ENCODE peak calls at places on chromosomes 7 and 10, in nine cellular contexts. One of them, this sample, is unnamed.

GRCh38 chr10:117677239-117677638 is 134.7 kb downstream of the EMX2 start:
- DNase-seq in small intestine: no peak
- DNase-seq in adrenal gland: no peak
- DNase-seq in psoas muscle: no peak
- DNase-seq in HCT116: peak; percentile 48
- DNase-seq in SJSA1: no peak
- DNase-seq in AG04450: no peak
- DNase-seq in CD8-positive, alpha-beta memory T cell: no peak
- DNase-seq in CD4-positive, alpha-beta memory T cell: no peak
- DNase-seq in this sample: no peak

GRCh38 chr10:73840056-73840402 is 28.6 kb upstream of the NDST2 start:
- DNase-seq in small intestine: no peak
- DNase-seq in adrenal gland: no peak
- DNase-seq in psoas muscle: no peak
- DNase-seq in HCT116: no peak
- DNase-seq in SJSA1: no peak
- DNase-seq in AG04450: no peak
- DNase-seq in CD8-positive, alpha-beta memory T cell: no peak
- DNase-seq in CD4-positive, alpha-beta memory T cell: no peak
- DNase-seq in this sample: no peak

GRCh38 chr10:3830946-3831345 is 45.9 kb upstream of the KLF6 start:
- DNase-seq in small intestine: no peak
- DNase-seq in adrenal gland: no peak
- DNase-seq in psoas muscle: no peak
- DNase-seq in HCT116: no peak
- DNase-seq in SJSA1: peak; percentile 37
- DNase-seq in AG04450: no peak
- DNase-seq in CD8-positive, alpha-beta memory T cell: no peak
- DNase-seq in CD4-positive, alpha-beta memory T cell: no peak
- DNase-seq in this sample: no peak

GRCh38 chr7:129525225-129525862 is 23.0 kb downstream of the SMKR1 start:
- DNase-seq in small intestine: no peak
- DNase-seq in adrenal gland: no peak
- DNase-seq in psoas muscle: no peak
- DNase-seq in HCT116: no peak
- DNase-seq in SJSA1: no peak
- DNase-seq in AG04450: no peak
- DNase-seq in CD8-positive, alpha-beta memory T cell: no peak
- DNase-seq in CD4-positive, alpha-beta memory T cell: no peak
- DNase-seq in this sample: no peak

GRCh38 chr10:103758294-103758681 is 97.1 kb downstream of the SH3PXD2A start:
- DNase-seq in small intestine: no peak
- DNase-seq in adrenal gland: no peak
- DNase-seq in psoas muscle: no peak
- DNase-seq in HCT116: no peak
- DNase-seq in SJSA1: peak; percentile 30
- DNase-seq in AG04450: no peak
- DNase-seq in CD8-positive, alpha-beta memory T cell: no peak
- DNase-seq in CD4-positive, alpha-beta memory T cell: no peak
- DNase-seq in this sample: no peak

GRCh38 chr10:608331-609265 is 80.9 kb downstream of the DIP2C start:
- DNase-seq in small intestine: no peak
- DNase-seq in adrenal gland: no peak
- DNase-seq in psoas muscle: no peak
- DNase-seq in HCT116: no peak
- DNase-seq in SJSA1: peak; percentile 37
- DNase-seq in AG04450: no peak
- DNase-seq in CD8-positive, alpha-beta memory T cell: no peak
- DNase-seq in CD4-positive, alpha-beta memory T cell: no peak
- DNase-seq in this sample: no peak

GRCh38 chr10:1411451-1411850 is 325.9 kb downstream of the ADARB2 start:
- DNase-seq in small intestine: no peak
- DNase-seq in adrenal gland: no peak
- DNase-seq in psoas muscle: no peak
- DNase-seq in HCT116: no peak
- DNase-seq in SJSA1: no peak
- DNase-seq in AG04450: no peak
- DNase-seq in CD8-positive, alpha-beta memory T cell: no peak
- DNase-seq in CD4-positive, alpha-beta memory T cell: no peak
- DNase-seq in this sample: no peak

GRCh38 chr10:12606461-12606860 is 257.1 kb downstream of the CAMK1D start:
- DNase-seq in small intestine: peak; percentile 88
- DNase-seq in adrenal gland: no peak
- DNase-seq in psoas muscle: no peak
- DNase-seq in HCT116: no peak
- DNase-seq in SJSA1: no peak
- DNase-seq in AG04450: no peak
- DNase-seq in CD8-positive, alpha-beta memory T cell: no peak
- DNase-seq in CD4-positive, alpha-beta memory T cell: no peak
- DNase-seq in this sample: no peak

GRCh38 chr10:4372601-4373000 is 453.4 kb upstream of the AKR1E2 start:
- DNase-seq in small intestine: peak; percentile 8
- DNase-seq in adrenal gland: no peak
- DNase-seq in psoas muscle: no peak
- DNase-seq in HCT116: no peak
- DNase-seq in SJSA1: peak; percentile 92
- DNase-seq in AG04450: peak; percentile 96
- DNase-seq in CD8-positive, alpha-beta memory T cell: no peak
- DNase-seq in CD4-positive, alpha-beta memory T cell: peak; percentile 10
- DNase-seq in this sample: no peak

GRCh38 chr7:91264924-91265681 is 870 bp downstream of the FZD1 start:
- DNase-seq in small intestine: peak; percentile 69
- DNase-seq in adrenal gland: peak; percentile 48
- DNase-seq in psoas muscle: peak; percentile 48
- DNase-seq in HCT116: no peak
- DNase-seq in SJSA1: peak; percentile 71
- DNase-seq in AG04450: no peak
- DNase-seq in CD8-positive, alpha-beta memory T cell: no peak
- DNase-seq in CD4-positive, alpha-beta memory T cell: no peak
- DNase-seq in this sample: no peak

GRCh38 chr7:158028290-158028941 is 559.2 kb downstream of the PTPRN2 start:
- DNase-seq in small intestine: peak; percentile 25
- DNase-seq in adrenal gland: no peak
- DNase-seq in psoas muscle: no peak
- DNase-seq in HCT116: no peak
- DNase-seq in SJSA1: no peak
- DNase-seq in AG04450: no peak
- DNase-seq in CD8-positive, alpha-beta memory T cell: no peak
- DNase-seq in CD4-positive, alpha-beta memory T cell: no peak
- DNase-seq in this sample: no peak

GRCh38 chr10:71547841-71548493 is 151.2 kb downstream of the CDH23 start:
- DNase-seq in small intestine: no peak
- DNase-seq in adrenal gland: peak; percentile 44
- DNase-seq in psoas muscle: peak; percentile 67
- DNase-seq in HCT116: no peak
- DNase-seq in SJSA1: no peak
- DNase-seq in AG04450: no peak
- DNase-seq in CD8-positive, alpha-beta memory T cell: no peak
- DNase-seq in CD4-positive, alpha-beta memory T cell: no peak
- DNase-seq in this sample: peak; percentile 32

GRCh38 chr10:33553951-33554571 is 219.6 kb upstream of the NRP1 start:
- DNase-seq in small intestine: no peak
- DNase-seq in adrenal gland: no peak
- DNase-seq in psoas muscle: no peak
- DNase-seq in HCT116: no peak
- DNase-seq in SJSA1: no peak
- DNase-seq in AG04450: no peak
- DNase-seq in CD8-positive, alpha-beta memory T cell: no peak
- DNase-seq in CD4-positive, alpha-beta memory T cell: no peak
- DNase-seq in this sample: no peak

GRCh38 chr10:60778978-60779668 is 845 bp downstream of the CDK1 start:
- DNase-seq in small intestine: peak; percentile 18
- DNase-seq in adrenal gland: no peak
- DNase-seq in psoas muscle: no peak
- DNase-seq in HCT116: no peak
- DNase-seq in SJSA1: peak; percentile 53
- DNase-seq in AG04450: no peak
- DNase-seq in CD8-positive, alpha-beta memory T cell: no peak
- DNase-seq in CD4-positive, alpha-beta memory T cell: peak; percentile 10
- DNase-seq in this sample: no peak

GRCh38 chr10:31905586-31905985 is 23.0 kb downstream of the ARHGAP12 start:
- DNase-seq in small intestine: no peak
- DNase-seq in adrenal gland: no peak
- DNase-seq in psoas muscle: no peak
- DNase-seq in HCT116: no peak
- DNase-seq in SJSA1: no peak
- DNase-seq in AG04450: no peak
- DNase-seq in CD8-positive, alpha-beta memory T cell: no peak
- DNase-seq in CD4-positive, alpha-beta memory T cell: no peak
- DNase-seq in this sample: no peak

GRCh38 chr10:31910016-31910415 is 18.6 kb downstream of the ARHGAP12 start:
- DNase-seq in small intestine: no peak
- DNase-seq in adrenal gland: no peak
- DNase-seq in psoas muscle: no peak
- DNase-seq in HCT116: no peak
- DNase-seq in SJSA1: no peak
- DNase-seq in AG04450: no peak
- DNase-seq in CD8-positive, alpha-beta memory T cell: no peak
- DNase-seq in CD4-positive, alpha-beta memory T cell: no peak
- DNase-seq in this sample: no peak

GRCh38 chr10:31912289-31912688 is 16.3 kb downstream of the ARHGAP12 start:
- DNase-seq in small intestine: peak; percentile 12
- DNase-seq in adrenal gland: no peak
- DNase-seq in psoas muscle: no peak
- DNase-seq in HCT116: no peak
- DNase-seq in SJSA1: no peak
- DNase-seq in AG04450: no peak
- DNase-seq in CD8-positive, alpha-beta memory T cell: no peak
- DNase-seq in CD4-positive, alpha-beta memory T cell: no peak
- DNase-seq in this sample: no peak

GRCh38 chr10:31906039-31906438 is 22.6 kb downstream of the ARHGAP12 start:
- DNase-seq in small intestine: no peak
- DNase-seq in adrenal gland: no peak
- DNase-seq in psoas muscle: no peak
- DNase-seq in HCT116: no peak
- DNase-seq in SJSA1: no peak
- DNase-seq in AG04450: no peak
- DNase-seq in CD8-positive, alpha-beta memory T cell: no peak
- DNase-seq in CD4-positive, alpha-beta memory T cell: no peak
- DNase-seq in this sample: no peak

DNA sequence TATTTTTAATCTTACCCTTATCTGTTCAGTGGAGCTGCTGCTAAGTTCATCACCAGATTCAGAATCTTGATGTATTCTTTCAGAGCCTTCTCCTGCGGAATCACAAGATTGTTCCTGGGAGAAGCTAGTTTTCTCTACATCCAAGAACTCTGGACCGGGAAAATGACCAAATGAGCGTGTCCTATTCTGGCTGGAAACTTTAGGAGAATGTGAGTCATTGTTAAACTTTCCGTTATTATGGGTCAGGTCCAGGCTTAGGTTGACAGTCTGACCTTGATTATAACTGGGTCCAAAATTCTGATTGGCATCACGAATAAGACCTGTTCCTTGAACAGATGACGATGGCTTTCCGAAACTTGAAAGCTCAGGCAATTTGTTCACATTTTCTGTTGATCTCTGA is 20.5 kb downstream of the ARHGAP12 start:
- DNase-seq in small intestine: no peak
- DNase-seq in adrenal gland: peak; percentile 71
- DNase-seq in psoas muscle: no peak
- DNase-seq in HCT116: no peak
- DNase-seq in SJSA1: no peak
- DNase-seq in AG04450: no peak
- DNase-seq in CD8-positive, alpha-beta memory T cell: no peak
- DNase-seq in CD4-positive, alpha-beta memory T cell: no peak
- DNase-seq in this sample: no peak
- H3K27ac ChIP-seq in small intestine: no peak overlapping the region
- H3K27ac ChIP-seq in adrenal gland: peak overlapping the region; percentile 59
- H3K27ac ChIP-seq in psoas muscle: no peak overlapping the region
- H3K27ac ChIP-seq in HCT116: no peak overlapping the region
- H3K27ac ChIP-seq in SJSA1: no peak overlapping the region
- H3K27ac ChIP-seq in AG04450: no peak overlapping the region
- H3K27ac ChIP-seq in CD8-positive, alpha-beta memory T cell: no peak overlapping the region
- H3K27ac ChIP-seq in CD4-positive, alpha-beta memory T cell: no peak overlapping the region
- H3K27ac ChIP-seq in this sample: no peak overlapping the region

DNA sequence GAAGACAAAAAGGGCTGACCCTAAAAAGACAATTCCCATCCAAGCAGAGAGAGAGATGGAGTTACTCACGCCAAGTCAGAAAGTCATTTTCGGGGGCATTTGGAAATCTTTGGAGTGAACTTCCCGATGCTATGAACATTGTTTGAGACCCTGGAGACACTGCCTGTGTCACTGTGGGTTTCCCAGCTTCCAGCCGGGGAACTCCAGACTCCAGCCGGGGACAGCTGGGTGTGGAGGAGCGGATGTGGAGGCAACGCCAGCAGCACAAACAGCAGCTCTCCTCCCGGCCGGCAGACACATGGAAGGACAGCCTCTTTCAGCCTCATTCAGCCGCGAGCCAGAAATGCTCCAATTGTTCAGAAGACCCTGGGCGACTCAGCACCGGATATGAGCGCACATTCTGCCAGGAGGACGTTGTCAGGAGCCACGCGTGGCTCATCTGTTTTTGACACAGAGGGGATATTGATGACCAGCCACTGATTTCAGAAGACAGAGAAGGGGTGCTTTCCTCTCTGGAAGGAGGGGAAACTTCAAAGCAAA is 97.6 kb downstream of the PRPF18 start:
- DNase-seq in small intestine: no peak
- DNase-seq in adrenal gland: peak; percentile 55
- DNase-seq in psoas muscle: peak; percentile 75
- DNase-seq in HCT116: no peak
- DNase-seq in SJSA1: peak; percentile 63
- DNase-seq in AG04450: peak; percentile 26
- DNase-seq in CD8-positive, alpha-beta memory T cell: no peak
- DNase-seq in CD4-positive, alpha-beta memory T cell: no peak
- DNase-seq in this sample: peak; percentile 67
- H3K27ac ChIP-seq in small intestine: peak overlapping the region; percentile 78
- H3K27ac ChIP-seq in adrenal gland: peak overlapping the region; percentile 75
- H3K27ac ChIP-seq in psoas muscle: peak overlapping the region; percentile 69
- H3K27ac ChIP-seq in HCT116: no peak overlapping the region
- H3K27ac ChIP-seq in SJSA1: peak overlapping the region; percentile 49
- H3K27ac ChIP-seq in AG04450: peak overlapping the region; percentile 81
- H3K27ac ChIP-seq in CD8-positive, alpha-beta memory T cell: no peak overlapping the region
- H3K27ac ChIP-seq in CD4-positive, alpha-beta memory T cell: no peak overlapping the region
- H3K27ac ChIP-seq in this sample: peak overlapping the region; percentile 6

GRCh38 chr7:44080686-44081265 is 1.6 kb downstream of the POLM start:
- DNase-seq in small intestine: no peak
- DNase-seq in adrenal gland: no peak
- DNase-seq in psoas muscle: peak; percentile 20
- DNase-seq in HCT116: no peak
- DNase-seq in SJSA1: no peak
- DNase-seq in AG04450: no peak
- DNase-seq in CD8-positive, alpha-beta memory T cell: no peak
- DNase-seq in CD4-positive, alpha-beta memory T cell: no peak
- DNase-seq in this sample: no peak
- H3K27ac ChIP-seq in small intestine: no peak overlapping the region
- H3K27ac ChIP-seq in adrenal gland: peak overlapping the region; percentile 2
- H3K27ac ChIP-seq in psoas muscle: peak overlapping the region; percentile 83
- H3K27ac ChIP-seq in HCT116: peak overlapping the region; percentile 99
- H3K27ac ChIP-seq in SJSA1: no peak overlapping the region
- H3K27ac ChIP-seq in AG04450: peak overlapping the region; percentile 21
- H3K27ac ChIP-seq in CD8-positive, alpha-beta memory T cell: peak overlapping the region; percentile 45
- H3K27ac ChIP-seq in CD4-positive, alpha-beta memory T cell: peak overlapping the region; percentile 92
- H3K27ac ChIP-seq in this sample: peak overlapping the region; percentile 21

DNA sequence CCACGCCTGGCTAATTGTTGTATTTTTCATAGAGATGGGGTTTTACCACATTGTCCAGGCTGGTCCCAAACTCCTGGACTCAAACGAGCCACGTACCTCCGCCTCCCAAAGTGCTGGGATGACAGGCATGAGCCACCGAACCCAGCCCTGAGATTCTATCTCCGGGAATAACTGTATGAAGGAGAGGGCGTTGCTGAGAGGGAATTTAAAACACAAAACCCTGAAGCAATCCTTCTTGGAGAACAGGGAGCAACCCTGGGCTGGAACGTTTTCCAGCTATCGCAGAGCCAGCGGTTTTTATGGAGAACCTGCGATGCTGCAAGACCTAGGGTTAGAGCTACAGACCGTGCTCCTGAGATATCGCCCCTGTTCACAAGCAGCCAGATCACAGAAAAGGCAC is 144.6 kb downstream of the PRKAG2 start:
- DNase-seq in small intestine: no peak
- DNase-seq in adrenal gland: no peak
- DNase-seq in psoas muscle: no peak
- DNase-seq in HCT116: no peak
- DNase-seq in SJSA1: no peak
- DNase-seq in AG04450: no peak
- DNase-seq in CD8-positive, alpha-beta memory T cell: no peak
- DNase-seq in CD4-positive, alpha-beta memory T cell: no peak
- DNase-seq in this sample: no peak
- H3K27ac ChIP-seq in small intestine: no peak overlapping the region
- H3K27ac ChIP-seq in adrenal gland: no peak overlapping the region
- H3K27ac ChIP-seq in psoas muscle: no peak overlapping the region
- H3K27ac ChIP-seq in HCT116: no peak overlapping the region
- H3K27ac ChIP-seq in SJSA1: no peak overlapping the region
- H3K27ac ChIP-seq in AG04450: no peak overlapping the region
- H3K27ac ChIP-seq in CD8-positive, alpha-beta memory T cell: no peak overlapping the region
- H3K27ac ChIP-seq in CD4-positive, alpha-beta memory T cell: no peak overlapping the region
- H3K27ac ChIP-seq in this sample: no peak overlapping the region